ENCODE peak calls at places on chromosomes 2 and 18, in eight cellular contexts. D is cardiac muscle cell; E is activated T-cell treated with anti-CD3 and anti-CD28 coated beads, Interleukin-2, amount 50 U/mL, for 72 hours; Z is KBM-7; K is nucleus accumbens; O is memory B cell; I is upper lobe of left lung; J is left ventricle myocardium inferior. C is an unnamed sample.

GRCh38 chr2:127229555-127229954 is 9.5 kb upstream of the CYP27C1 start:
- DNase-seq in D (no peak), E (no peak), Z (no peak), K (no peak), O (no peak), I (no peak), J (no peak), C (no peak)

GRCh38 chr2:228446732-228447131 is 265.2 kb upstream of the SPHKAP start:
- DNase-seq in D (no peak), E (no peak), Z (no peak), K (no peak), O (no peak), I (no peak), J (no peak), C (no peak)

GRCh38 chr2:39837856-39838453 is 58.9 kb upstream of the THUMPD2 start:
- DNase-seq in D (no peak), E (no peak), Z (peak; percentile 68), K (no peak), O (peak; percentile 21), I (no peak), J (no peak), C (no peak)

GRCh38 chr2:38734299-38735058 is 16.7 kb downstream of the SRSF7 start:
- DNase-seq in D (no peak), E (no peak), Z (no peak), K (no peak), O (no peak), I (no peak), J (no peak), C (no peak)

GRCh38 chr2:238873401-238873801 is 25.5 kb downstream of the TWIST2 start:
- DNase-seq in D (no peak), E (no peak), Z (no peak), K (no peak), O (no peak), I (no peak), J (no peak), C (peak; percentile 38)

GRCh38 chr2:120818441-120818920 is 82.8 kb downstream of the GLI2 start:
- DNase-seq in D (no peak), E (no peak), Z (no peak), K (no peak), O (no peak), I (no peak), J (no peak), C (peak; percentile 54)

GRCh38 chr18:11500153-11501122 is 109.0 kb upstream of the SLC35G4 start:
- DNase-seq in D (no peak), E (no peak), Z (no peak), K (no peak), O (no peak), I (no peak), J (no peak), C (no peak)

GRCh38 chr2:64276417-64277095 is 132.3 kb upstream of the PELI1 start:
- DNase-seq in D (no peak), E (no peak), Z (no peak), K (no peak), O (no peak), I (no peak), J (no peak), C (no peak)

GRCh38 chr2:3805120-3805519 is 101.7 kb downstream of the DCDC2C start:
- DNase-seq in D (peak; percentile 25), E (no peak), Z (peak; percentile 52), K (no peak), O (no peak), I (no peak), J (no peak), C (no peak)

GRCh38 chr2:173572848-173573247 is 218.2 kb downstream of the CDCA7 start:
- DNase-seq in D (no peak), E (no peak), Z (no peak), K (no peak), O (no peak), I (no peak), J (no peak), C (no peak)

GRCh38 chr2:160375802-160376469 is 117.7 kb downstream of the RBMS1 start:
- DNase-seq in D (no peak), E (no peak), Z (no peak), K (no peak), O (no peak), I (no peak), J (no peak), C (no peak)

GRCh38 chr2:26298638-26299393 is 47.1 kb upstream of the SELENOI start:
- DNase-seq in D (peak; percentile 30), E (peak; percentile 38), Z (peak; percentile 12), K (no peak), O (peak; percentile 32), I (peak; percentile 83), J (no peak), C (peak; percentile 80)

GRCh38 chr2:39547811-39548719 is 111.0 kb upstream of the MAP4K3 start:
- DNase-seq in D (no peak), E (no peak), Z (no peak), K (no peak), O (no peak), I (no peak), J (no peak), C (no peak)

GRCh38 chr2:162435676-162436075 is 91.7 kb downstream of the GCA start:
- DNase-seq in D (no peak), E (no peak), Z (no peak), K (no peak), O (no peak), I (no peak), J (no peak), C (no peak)

GRCh38 chr18:8283901-8284585 is 325.2 kb upstream of the RAB12 start:
- DNase-seq in D (no peak), E (no peak), Z (no peak), K (no peak), O (no peak), I (no peak), J (no peak), C (no peak)

GRCh38 chr2:121405233-121405632 is 120.2 kb upstream of the TFCP2L1 start:
- DNase-seq in D (no peak), E (no peak), Z (no peak), K (no peak), O (no peak), I (no peak), J (no peak), C (no peak)

GRCh38 chr2:240520143-240520973 is 37.4 kb downstream of the ANKMY1 start:
- DNase-seq in D (no peak), E (no peak), Z (no peak), K (no peak), O (no peak), I (no peak), J (no peak), C (peak; percentile 66)

GRCh38 chr2:54336136-54336976 is 80.3 kb upstream of the TSPYL6 start:
- DNase-seq in D (no peak), E (no peak), Z (no peak), K (no peak), O (no peak), I (no peak), J (no peak), C (no peak)

GRCh38 chr2:241309684-241310117 is 5.8 kb downstream of the HDLBP start:
- DNase-seq in D (no peak), E (peak; percentile 78), Z (peak; percentile 87), K (no peak), O (peak; percentile 35), I (no peak), J (no peak), C (peak; percentile 80)

GRCh38 chr2:173574713-173575112 is 220.0 kb downstream of the CDCA7 start:
- DNase-seq in D (no peak), E (no peak), Z (no peak), K (no peak), O (no peak), I (no peak), J (no peak), C (no peak)

GRCh38 chr2:160561551-160562280 is 68.1 kb upstream of the RBMS1 start:
- DNase-seq in D (no peak), E (no peak), Z (no peak), K (no peak), O (no peak), I (no peak), J (no peak), C (no peak)

GRCh38 chr2:33488715-33489540 is 12.5 kb downstream of the RASGRP3 start:
- DNase-seq in D (no peak), E (no peak), Z (no peak), K (no peak), O (no peak), I (no peak), J (no peak), C (no peak)

GRCh38 chr2:226984461-226985226 is 148.8 kb downstream of the RHBDD1 start:
- DNase-seq in D (no peak), E (peak; percentile 61), Z (no peak), K (no peak), O (no peak), I (no peak), J (no peak), C (no peak)

GRCh38 chr2:26491563-26492167 is 13.7 kb upstream of the OTOF start:
- DNase-seq in D (no peak), E (no peak), Z (no peak), K (no peak), O (no peak), I (no peak), J (no peak), C (peak; percentile 47)

GRCh38 chr2:8648441-8648840 is 33.4 kb upstream of the ID2 start:
- DNase-seq in D (no peak), E (no peak), Z (no peak), K (no peak), O (no peak), I (no peak), J (no peak), C (peak; percentile 18)

GRCh38 chr2:52128081-52128480 is 1096.1 kb upstream of the NRXN1 start:
- DNase-seq in D (no peak), E (no peak), Z (no peak), K (no peak), O (no peak), I (no peak), J (no peak), C (no peak)

GRCh38 chr2:165833156-165833555 is 39.1 kb upstream of the GALNT3 start:
- DNase-seq in D (no peak), E (no peak), Z (no peak), K (no peak), O (no peak), I (no peak), J (no peak), C (no peak)

GRCh38 chr2:1866402-1867091 is 122.2 kb upstream of the PXDN start:
- DNase-seq in D (no peak), E (no peak), Z (no peak), K (no peak), O (no peak), I (no peak), J (no peak), C (no peak)

GRCh38 chr2:134470561-134471168 is 216.8 kb downstream of the MGAT5 start:
- DNase-seq in D (no peak), E (no peak), Z (no peak), K (no peak), O (no peak), I (no peak), J (no peak), C (no peak)

GRCh38 chr18:75984853-75985252 is 510.2 kb downstream of the ZNF516 start:
- DNase-seq in D (no peak), E (no peak), Z (no peak), K (no peak), O (no peak), I (no peak), J (no peak), C (no peak)

GRCh38 chr18:74064510-74064909 is 83.1 kb downstream of the FBXO15 start:
- DNase-seq in D (no peak), E (peak; percentile 68), Z (no peak), K (no peak), O (no peak), I (no peak), J (no peak), C (peak; percentile 78)

GRCh38 chr2:75429036-75429435 is 131.7 kb downstream of the EVA1A start:
- DNase-seq in D (no peak), E (no peak), Z (no peak), K (no peak), O (no peak), I (peak; percentile 28), J (no peak), C (peak; percentile 30)

GRCh38 chr18:56322403-56322802 is 316.0 kb downstream of the TXNL1 start:
- DNase-seq in D (peak; percentile 78), E (no peak), Z (no peak), K (no peak), O (no peak), I (no peak), J (peak; percentile 27), C (no peak)

GRCh38 chr18:74608681-74609080 is 11.0 kb downstream of the ZNF407 start:
- DNase-seq in D (no peak), E (no peak), Z (no peak), K (no peak), O (no peak), I (no peak), J (no peak), C (no peak)

C was measured in spleen.